ENCODE peak calls at places on chromosomes 7 and 10, in seven cellular contexts. G, A, H, M, Q, L and D are unnamed samples.
A peak's percentile ranks its signal among the peaks of the same experiment; 100 is the strongest.

GRCh38 chr10:20596911-20597310 is 300.2 kb downstream of the NEBL start:
- DNase-seq in H (no peak), G (no peak), A (no peak), Q (no peak), M (peak; percentile 60), L (no peak), D (peak; percentile 18)

GRCh38 chr10:71719042-71719441 is 536 bp downstream of the C10orf105 start:
- DNase-seq in L (peak; percentile 56), H (no peak), G (no peak), Q (no peak), A (no peak), M (no peak), D (no peak)

GRCh38 chr7:91089382-91089963 is 174.8 kb upstream of the FZD1 start:
- DNase-seq in A (no peak), Q (no peak), L (no peak), H (no peak), G (no peak), M (peak; percentile 65), D (peak; percentile 15)

GRCh38 chr7:44131173-44132009 is 8.0 kb upstream of the POLD2 start:
- DNase-seq in Q (no peak), L (peak; percentile 38), M (peak; percentile 38), H (no peak), G (no peak), A (no peak), D (no peak)

GRCh38 chr10:21396889-21397288 is 128.6 kb downstream of the SKIDA1 start:
- DNase-seq in M (no peak), A (no peak), G (no peak), H (no peak), L (no peak), Q (no peak), D (no peak)

GRCh38 chr10:89458289-89458688 is 43.9 kb downstream of the IFIT5 start:
- DNase-seq in H (no peak), A (no peak), L (no peak), Q (no peak), G (no peak), M (peak; percentile 82), D (peak; percentile 69)

GRCh38 chr10:28331821-28332220 is 29.0 kb upstream of the MPP7 start:
- DNase-seq in Q (peak; percentile 82), G (no peak), M (peak; percentile 76), L (no peak), A (no peak), H (no peak), D (peak; percentile 83)

GRCh38 chr7:55131421-55131929 is 112.7 kb downstream of the EGFR start:
- DNase-seq in Q (no peak), L (peak; percentile 44), H (no peak), A (no peak), M (peak; percentile 60), G (no peak), D (no peak)

GRCh38 chr7:128682125-128682524 is 10.0 kb downstream of the GARIN1A start:
- DNase-seq in M (no peak), H (no peak), A (no peak), G (no peak), Q (no peak), L (no peak), D (no peak)